ENCODE peak calls at places on chromosomes 12 and 14, in five cellular contexts. Y is OCI-LY7; N is stimulated activated CD4-positive, alpha-beta T cell treated with anti-CD3 and anti-CD28 coated beads, TNF-alpha, amount 100 ng/mL, for 4 hours; G is fibroblast of pulmonary artery; B is NCI-H1436. P is an unnamed sample.

GRCh38 chr12:111488271-111488670 is 82.5 kb downstream of the SH2B3 start:
- DNase-seq in N (no peak), G (peak), Y (no peak), B (no peak), P (peak)

GRCh38 chr12:94180558-94181296 is 32.4 kb downstream of the PLXNC1 start:
- DNase-seq in Y (no peak), G (no peak), B (no peak), N (no peak), P (no peak)

GRCh38 chr12:131094831-131095805 is 141.4 kb downstream of the ADGRD1 start:
- DNase-seq in Y (no peak), N (no peak), G (no peak), B (no peak), P (no peak)

GRCh38 chr12:75705749-75706719 is 194.6 kb upstream of the KRR1 start:
- DNase-seq in Y (no peak), N (no peak), B (no peak), G (peak), P (peak)

GRCh38 chr12:124665516-124665915 is 98.1 kb upstream of the NCOR2 start:
- DNase-seq in G (peak), B (no peak), Y (no peak), N (no peak), P (peak)

GRCh38 chr12:58765653-58766554 is 154.4 kb downstream of the LRIG3 start:
- DNase-seq in N (no peak), G (no peak), Y (no peak), B (peak), P (peak)

GRCh38 chr14:50795127-50795526 is 35.8 kb downstream of the NIN start:
- DNase-seq in G (no peak), N (no peak), B (no peak), Y (no peak), P (no peak)

GRCh38 chr14:20477211-20477876 is 8.1 kb downstream of the PNP start:
- DNase-seq in B (no peak), Y (peak), N (no peak), G (peak), P (peak)

GRCh38 chr12:6430990-6431353 is 13.8 kb upstream of the CD27 start:
- DNase-seq in G (no peak), N (no peak), B (no peak), Y (no peak), P (peak)

GRCh38 chr12:11822071-11822818 is 172.8 kb downstream of the ETV6 start:
- DNase-seq in Y (peak), B (no peak), G (peak), N (peak), P (peak)

GRCh38 chr14:105168979-105169507 is 467 bp upstream of the JAG2 start:
- DNase-seq in N (peak), G (no peak), B (peak), Y (peak), P (no peak)

GRCh38 chr12:68189766-68190700 is 30.5 kb upstream of the IFNG start:
- DNase-seq in N (peak), Y (no peak), G (peak), B (no peak), P (peak)

GRCh38 chr14:104349950-104350349 is 211.6 kb downstream of the KIF26A start:
- DNase-seq in G (no peak), Y (no peak), N (no peak), B (no peak), P (no peak)

GRCh38 chr14:76846331-76847047 is 20.3 kb downstream of the LRRC74A start:
- DNase-seq in N (no peak), G (no peak), B (no peak), Y (peak), P (no peak)

GRCh38 chr12:53754633-53755261 is 3.0 kb upstream of the CISTR start:
- DNase-seq in B (no peak), N (no peak), G (peak), Y (peak), P (peak)

GRCh38 chr14:89240414-89240813 is 176.6 kb downstream of the FOXN3 start:
- DNase-seq in B (no peak), G (peak), N (no peak), Y (no peak), P (peak)

GRCh38 chr12:87365423-87365822 is 663.8 kb downstream of the C12orf50 start:
- DNase-seq in N (no peak), Y (no peak), B (no peak), G (no peak), P (no peak)

GRCh38 chr12:130701402-130701744 is 14.7 kb downstream of the RIMBP2 start:
- DNase-seq in Y (no peak), N (no peak), B (no peak), G (no peak), P (no peak)

GRCh38 chr14:101721951-101722661 is 39.4 kb upstream of the PPP2R5C start:
- DNase-seq in G (peak), Y (no peak), B (no peak), N (peak), P (peak)

GRCh38 chr14:106842687-106843086 is 1316.3 kb downstream of the TMEM121 start:
- DNase-seq in Y (peak), G (no peak), N (no peak), B (no peak), P (no peak)

GRCh38 chr14:24943024-24943423 is 106.9 kb downstream of the STXBP6 start:
- DNase-seq in B (no peak), N (no peak), Y (no peak), G (no peak), P (no peak)